ENCODE peak calls at places on chromosomes 6 and 20, in five cellular contexts. N is heart right ventricle, X is GM20000, L is NB4, M is choroid plexus epithelial cell. G is an unnamed sample.
A peak's percentile ranks its signal among the peaks of the same experiment; 100 is the strongest.

GRCh38 chr20:22339091-22339881 is 245.1 kb downstream of the FOXA2 start:
- DNase-seq in N (peak; percentile 44), X (peak; percentile 63), L (peak; percentile 80), M (peak; percentile 85), G (peak; percentile 15)

GRCh38 chr6:98452721-98453120 is 381.7 kb upstream of the POU3F2 start:
- DNase-seq in N (no peak), X (no peak), L (no peak), M (no peak), G (no peak)

GRCh38 chr6:158059108-158059507 is 77.4 kb downstream of the SYNJ2 start:
- DNase-seq in N (no peak), X (no peak), L (no peak), M (no peak), G (no peak)

GRCh38 chr20:2751347-2751867 is 49.0 kb downstream of the CPXM1 start:
- DNase-seq in N (no peak), X (peak; percentile 45), L (peak; percentile 23), M (no peak), G (no peak)

GRCh38 chr6:127520061-127520460 is 926 bp upstream of the MTCL3 start:
- DNase-seq in N (no peak), X (no peak), L (peak; percentile 17), M (peak; percentile 35), G (no peak)

GRCh38 chr6:37473364-37474095 is 26.2 kb downstream of the CCDC167 start:
- DNase-seq in N (peak; percentile 77), X (no peak), L (no peak), M (peak; percentile 13), G (peak; percentile 6)

GRCh38 chr6:126919947-126920346 is 198.5 kb upstream of the RSPO3 start:
- DNase-seq in N (no peak), X (no peak), L (no peak), M (peak; percentile 95), G (peak; percentile 80)

GRCh38 chr6:157989541-157990289 is 8.1 kb downstream of the SYNJ2 start:
- DNase-seq in N (peak; percentile 63), X (no peak), L (peak; percentile 41), M (peak; percentile 35), G (no peak)

GRCh38 chr20:51930775-51931174 is 128.5 kb upstream of the SALL4 start:
- DNase-seq in N (peak; percentile 23), X (no peak), L (peak; percentile 17), M (peak; percentile 87), G (peak; percentile 19)

GRCh38 chr6:138643210-138643609 is 130.4 kb upstream of the CCDC28A start:
- DNase-seq in N (no peak), X (no peak), L (no peak), M (no peak), G (no peak)

GRCh38 chr6:74404366-74404765 is 708.4 kb downstream of the CD109 start:
- DNase-seq in N (no peak), X (no peak), L (no peak), M (no peak), G (no peak)

GRCh38 chr6:129936329-129937165 is 75.4 kb upstream of the TMEM244 start:
- DNase-seq in N (peak; percentile 20), X (peak; percentile 31), L (peak; percentile 68), M (peak; percentile 73), G (no peak)

GRCh38 chr6:158969148-158969547 is 30.9 kb downstream of the RSPH3 start:
- DNase-seq in N (no peak), X (no peak), L (no peak), M (peak; percentile 14), G (no peak)

GRCh38 chr6:148508401-148509151 is 165.9 kb downstream of the SASH1 start:
- DNase-seq in N (no peak), X (no peak), L (no peak), M (peak; percentile 73), G (no peak)

GRCh38 chr20:11195169-11195568 is 521.4 kb upstream of the JAG1 start:
- DNase-seq in N (peak; percentile 13), X (no peak), L (no peak), M (no peak), G (no peak)

GRCh38 chr20:43188861-43189613 is 669 bp downstream of the PTPRT start:
- DNase-seq in N (no peak), X (peak; percentile 25), L (no peak), M (no peak), G (no peak)

GRCh38 chr6:38182426-38182825 is 362.9 kb downstream of the ZFAND3 start:
- DNase-seq in N (no peak), X (no peak), L (no peak), M (no peak), G (no peak)

GRCh38 chr6:52697903-52698302 is 27.0 kb downstream of the TMEM14A start:
- DNase-seq in N (no peak), X (no peak), L (no peak), M (peak; percentile 7), G (no peak)

GRCh38 chr20:63191400-63191799 is 24.5 kb downstream of the YTHDF1 start:
- DNase-seq in N (no peak), X (no peak), L (no peak), M (no peak), G (no peak)

GRCh38 chr6:148364056-148364844 is 21.6 kb downstream of the SASH1 start:
- DNase-seq in N (peak; percentile 51), X (no peak), L (no peak), M (peak; percentile 77), G (no peak)

GRCh38 chr20:34514897-34515483 is 1.2 kb upstream of the DYNLRB1 start:
- DNase-seq in N (no peak), X (no peak), L (no peak), M (no peak), G (no peak)

GRCh38 chr20:58576590-58576944 is 61.4 kb upstream of the APCDD1L start:
- DNase-seq in N (no peak), X (no peak), L (no peak), M (no peak), G (no peak)

GRCh38 chr6:115976321-115976870 is 84.3 kb downstream of the FRK start:
- DNase-seq in N (no peak), X (no peak), L (no peak), M (no peak), G (no peak)

GRCh38 chr6:76684881-76685280 is 612.4 kb upstream of the IMPG1 start:
- DNase-seq in N (no peak), X (no peak), L (peak; percentile 4), M (peak; percentile 65), G (no peak)

GRCh38 chr6:157514659-157515496 is 133.9 kb downstream of the ZDHHC14 start:
- DNase-seq in N (peak; percentile 38), X (no peak), L (peak; percentile 91), M (peak; percentile 58), G (no peak)

GRCh38 chr6:168387911-168388310 is 53.1 kb upstream of the SMOC2 start:
- DNase-seq in N (no peak), X (no peak), L (no peak), M (no peak), G (no peak)

GRCh38 chr20:4101910-4102309 is 86.6 kb upstream of the RNF24 start:
- DNase-seq in N (no peak), X (no peak), L (no peak), M (no peak), G (no peak)

GRCh38 chr6:149614352-149614751 is 34.2 kb downstream of the KATNA1 start:
- DNase-seq in N (no peak), X (no peak), L (no peak), M (peak; percentile 16), G (no peak)

GRCh38 chr6:116386581-116387299 is 16.0 kb downstream of the DSE start:
- DNase-seq in N (no peak), X (no peak), L (peak; percentile 63), M (peak; percentile 54), G (no peak)

GRCh38 chr6:141758430-141758829 is 374.3 kb upstream of the GJE1 start:
- DNase-seq in N (no peak), X (no peak), L (no peak), M (no peak), G (no peak)

GRCh38 chr6:72788188-72788587 is 166.3 kb downstream of the KCNQ5 start:
- DNase-seq in N (no peak), X (no peak), L (no peak), M (peak; percentile 35), G (no peak)

GRCh38 chr20:58495623-58496428 is 19.4 kb downstream of the APCDD1L start:
- DNase-seq in N (no peak), X (no peak), L (no peak), M (no peak), G (no peak)

GRCh38 chr6:38584731-38585130 is 55.0 kb downstream of the BTBD9 start:
- DNase-seq in N (no peak), X (no peak), L (no peak), M (no peak), G (no peak)

GRCh38 chr6:96391776-96392175 is 129.8 kb upstream of the UFL1 start:
- DNase-seq in N (no peak), X (no peak), L (no peak), M (no peak), G (no peak)

GRCh38 chr6:47646689-47647088 is 51.7 kb upstream of the ADGRF4 start:
- DNase-seq in N (no peak), X (no peak), L (no peak), M (no peak), G (no peak)
- TF ChIP-seq CTCF in N (no peak), X (no peak), L (no peak), M (no peak), G (peak; percentile 35)

DNA sequence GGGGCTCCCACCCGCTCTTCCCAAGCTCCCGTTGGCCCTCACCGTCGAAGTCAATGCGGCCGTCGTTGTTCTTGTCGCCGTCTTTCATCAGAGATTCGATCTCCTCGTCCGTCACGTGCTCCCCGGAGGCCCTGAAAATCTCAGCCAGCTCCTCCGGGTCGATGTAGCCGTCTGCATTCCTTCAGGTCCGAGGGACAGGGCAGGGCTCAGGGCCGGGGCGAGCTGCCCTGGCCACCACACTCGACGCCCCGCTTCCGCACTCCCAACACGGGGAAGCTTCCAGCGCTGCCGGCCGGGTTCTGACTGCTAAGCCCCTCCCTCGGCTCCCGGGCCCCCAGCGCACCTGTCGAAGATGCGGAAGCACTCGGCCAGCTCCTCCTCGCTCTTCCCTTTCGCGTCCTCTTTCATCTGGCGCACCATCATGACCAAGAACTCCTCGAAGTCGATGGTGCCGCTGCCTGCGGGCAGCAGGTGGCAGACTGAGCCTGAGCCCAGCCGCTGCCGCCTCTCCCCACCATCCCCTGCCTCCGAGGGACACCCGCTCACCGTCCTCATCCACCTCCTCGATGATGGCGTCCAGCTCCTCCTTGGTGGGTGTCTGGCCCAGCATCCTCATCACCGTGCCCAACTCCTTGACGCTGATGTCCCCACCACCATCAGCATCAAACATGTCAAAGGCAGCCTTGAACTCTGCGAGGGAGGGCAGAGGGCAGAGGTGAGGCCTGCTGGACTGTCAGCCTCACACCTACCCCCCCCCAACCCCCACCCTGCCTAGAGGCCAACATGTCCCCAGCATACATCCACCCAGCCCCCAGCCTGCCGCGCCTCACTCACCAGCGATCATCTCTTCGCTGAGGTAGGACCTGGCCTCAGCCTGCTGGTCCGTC is 2.9 kb downstream of the TNNC2 start:
- DNase-seq in N (no peak), X (peak; percentile 62), L (peak; percentile 66), M (peak; percentile 47), G (no peak)
- TF ChIP-seq CTCF in N (peak; percentile 40), X (no peak), L (peak; percentile 59), M (peak; percentile 62), G (peak; percentile 61)

DNA sequence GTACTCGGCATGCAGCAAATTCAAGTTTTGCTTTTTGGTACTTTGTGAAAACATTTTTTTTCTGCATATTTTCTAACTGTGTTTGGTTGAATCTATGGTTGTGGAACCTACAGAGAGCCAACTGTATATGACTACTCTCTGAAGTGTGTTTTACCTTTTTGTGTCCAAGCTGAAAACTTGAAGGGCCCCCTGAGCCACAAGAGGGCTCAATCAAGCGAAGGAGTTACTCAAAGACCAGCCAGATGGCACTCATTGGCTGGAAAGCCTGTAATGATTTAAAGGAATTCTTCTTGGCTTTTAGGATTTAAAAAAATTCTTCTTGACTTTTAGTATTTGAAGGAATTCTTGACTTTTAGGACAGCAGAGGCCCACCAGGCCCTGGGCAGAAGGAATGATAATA is 27.0 kb upstream of the ECI2 start:
- DNase-seq in N (no peak), X (no peak), L (no peak), M (no peak), G (no peak)
- TF ChIP-seq CTCF in N (no peak), X (no peak), L (no peak), M (peak; percentile 24), G (no peak)

GRCh38 chr6:30447237-30447636 is 42.1 kb upstream of the HLA-E start:
- DNase-seq in N (no peak), X (no peak), L (no peak), M (peak; percentile 21), G (no peak)
- TF ChIP-seq CTCF in N (no peak), X (no peak), L (no peak), M (peak; percentile 36), G (peak; percentile 38)

G was measured in epithelial cell of proximal tubule.